ENCODE peak calls at places on chromosomes 4 and X, in nine cellular contexts. E is tibial artery; H is ovary; X is SK-N-SH; W is CD8-positive, alpha-beta T cell; D is CD4-positive, CD25-positive, alpha-beta regulatory T cell; T is effector memory CD4-positive, alpha-beta T cell; V is naive thymus-derived CD4-positive, alpha-beta T cell; A is sigmoid colon. Y is an unnamed sample.
A peak's percentile ranks its signal among the peaks of the same experiment; 100 is the strongest.

GRCh38 chrX:16797358-16797757 is 11.1 kb downstream of the TXLNG start:
- DNase-seq in X (no peak), A (peak; percentile 82), D (no peak), V (no peak), H (no peak), E (peak; percentile 32), W (no peak), T (no peak), Y (no peak)

GRCh38 chr4:120557372-120557771 is 365.2 kb downstream of the PRDM5 start:
- DNase-seq in D (no peak), T (no peak), H (no peak), A (no peak), X (no peak), E (no peak), V (no peak), W (no peak), Y (no peak)

GRCh38 chr4:99723555-99724450 is 66.2 kb upstream of the C4orf54 start:
- DNase-seq in A (peak; percentile 88), V (no peak), E (peak; percentile 29), T (no peak), D (no peak), W (no peak), H (peak; percentile 50), X (peak; percentile 4), Y (no peak)

GRCh38 chr4:80500593-80500992 is 165.1 kb downstream of the CFAP299 start:
- DNase-seq in T (no peak), D (peak; percentile 75), A (no peak), E (no peak), X (no peak), H (no peak), V (no peak), W (no peak), Y (no peak)

GRCh38 chr4:24067781-24068193 is 177.9 kb upstream of the PPARGC1A start:
- DNase-seq in E (no peak), H (no peak), W (no peak), X (no peak), D (no peak), T (no peak), V (no peak), A (no peak), Y (no peak)

GRCh38 chr4:35539404-35540055 is 704.8 kb downstream of the ARAP2 start:
- DNase-seq in E (no peak), X (no peak), V (no peak), T (no peak), H (no peak), D (no peak), W (no peak), A (no peak), Y (no peak)

GRCh38 chr4:159103406-159104131 is 690 bp downstream of the RAPGEF2 start:
- DNase-seq in X (peak; percentile 82), T (peak; percentile 17), D (peak; percentile 49), V (peak; percentile 43), E (peak; percentile 33), A (peak; percentile 75), W (peak; percentile 15), H (peak; percentile 46), Y (no peak)

GRCh38 chrX:12970691-12971202 is 4.2 kb upstream of the TMSB4X start:
- DNase-seq in E (peak; percentile 29), W (no peak), X (no peak), A (no peak), H (peak; percentile 42), D (peak; percentile 73), V (no peak), T (peak; percentile 52), Y (no peak)

GRCh38 chr4:189840356-189840755 is 100.3 kb upstream of the FRG1 start:
- DNase-seq in H (no peak), X (no peak), T (no peak), W (no peak), E (no peak), V (no peak), A (no peak), D (no peak), Y (no peak)

GRCh38 chr4:25001499-25001898 is 29.2 kb downstream of the LGI2 start:
- DNase-seq in D (no peak), X (no peak), H (no peak), E (no peak), V (no peak), T (no peak), W (no peak), A (no peak), Y (no peak)

GRCh38 chr4:1249731-1250526 is 999 bp upstream of the CTBP1 start:
- DNase-seq in A (peak; percentile 82), E (peak; percentile 26), H (peak; percentile 67), D (no peak), V (no peak), T (peak; percentile 40), X (peak; percentile 13), W (no peak), Y (no peak)

GRCh38 chr4:1251773-1252066 is 2.8 kb upstream of the CTBP1 start:
- DNase-seq in W (no peak), D (no peak), V (no peak), H (no peak), A (no peak), E (no peak), T (no peak), X (no peak), Y (no peak)

GRCh38 chr4:1249148-1249730 is 309 bp upstream of the CTBP1 start:
- DNase-seq in H (peak; percentile 87), V (peak; percentile 90), E (peak; percentile 80), A (peak; percentile 93), X (peak; percentile 95), T (peak; percentile 73), D (peak; percentile 88), W (peak; percentile 74), Y (peak; percentile 68)

GRCh38 chr4:1250921-1251772 is 2.2 kb upstream of the CTBP1 start:
- DNase-seq in H (peak; percentile 15), D (no peak), V (no peak), X (no peak), W (no peak), T (no peak), E (no peak), A (no peak), Y (no peak)

DNA sequence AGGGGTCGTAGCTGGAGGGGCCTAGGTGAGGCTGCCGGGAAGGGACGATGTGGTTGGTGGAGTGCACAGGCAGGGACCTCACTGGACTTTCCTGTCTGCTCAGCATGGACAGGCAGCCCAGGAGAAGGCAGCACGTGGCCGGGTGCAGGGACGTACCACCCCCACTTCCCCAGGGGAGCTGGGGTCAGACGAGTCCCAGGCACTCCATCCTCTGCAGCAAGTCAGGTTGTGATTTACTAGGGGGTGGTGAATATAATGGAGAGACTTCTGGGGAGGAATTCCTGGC is 1.5 kb upstream of the CTBP1 start:
- DNase-seq in X (peak; percentile 8), A (no peak), W (no peak), D (no peak), H (no peak), T (no peak), V (no peak), E (no peak), Y (no peak)
- H3K9me3 ChIP-seq in X (peaks cover 3% of the 10 kb centered on the region), A (no peaks in the 10 kb centered on the region), W (no peaks in the 10 kb centered on the region), D (no peaks in the 10 kb centered on the region), H (no peaks in the 10 kb centered on the region), T (no peaks in the 10 kb centered on the region), V (no peaks in the 10 kb centered on the region), E (no peaks in the 10 kb centered on the region), Y (peaks cover 7% of the 10 kb centered on the region)

GRCh38 chrX:79556750-79557149 is 189.6 kb upstream of the ITM2A start:
- DNase-seq in E (no peak), H (no peak), W (no peak), D (no peak), T (no peak), A (no peak), X (no peak), V (no peak), Y (no peak)
- H3K4me3 ChIP-seq in E (no peak overlapping the region), H (no peak overlapping the region), W (no peak overlapping the region), D (no peak overlapping the region), T (no peak overlapping the region), A (no peak overlapping the region), X (no peak overlapping the region), V (no peak overlapping the region), Y (no peak overlapping the region)

GRCh38 chrX:130902783-130903613 is at the start of gene ENOX2:
- DNase-seq in T (peak; percentile 69), D (peak; percentile 87), E (peak; percentile 94), H (peak; percentile 91), X (peak; percentile 81), W (peak; percentile 58), A (peak; percentile 97), V (peak; percentile 51), Y (peak; percentile 99)

GRCh38 chrX:130906776-130907175 is 3.8 kb upstream of the ENOX2 start:
- DNase-seq in A (no peak), W (no peak), H (no peak), T (no peak), V (no peak), X (no peak), E (no peak), D (no peak), Y (no peak)

GRCh38 chrX:130896816-130897508 is 6.0 kb downstream of the ENOX2 start:
- DNase-seq in H (no peak), W (no peak), X (no peak), E (no peak), V (no peak), A (no peak), T (no peak), D (no peak), Y (peak; percentile 57)

GRCh38 chrX:130902446-130902782 is 595 bp downstream of the ENOX2 start:
- DNase-seq in X (no peak), D (no peak), V (no peak), W (no peak), H (no peak), A (no peak), E (no peak), T (no peak), Y (no peak)
- H3K9me3 ChIP-seq in X (no peaks in the 10 kb centered on the region), D (no peaks in the 10 kb centered on the region), V (no peaks in the 10 kb centered on the region), W (no peaks in the 10 kb centered on the region), H (no peaks in the 10 kb centered on the region), A (no peaks in the 10 kb centered on the region), E (no peaks in the 10 kb centered on the region), T (no peaks in the 10 kb centered on the region), Y (no peaks in the 10 kb centered on the region)

GRCh38 chr4:8641931-8642650 is 49.5 kb downstream of the CPZ start:
- DNase-seq in D (no peak), X (no peak), V (no peak), T (no peak), H (no peak), E (no peak), A (peak; percentile 55), W (no peak), Y (no peak)

GRCh38 chr4:8641256-8641655 is 48.7 kb downstream of the CPZ start:
- DNase-seq in T (no peak), H (no peak), E (no peak), V (no peak), D (no peak), W (no peak), A (peak; percentile 44), X (no peak), Y (no peak)

GRCh38 chr4:8639021-8639420 is 46.5 kb downstream of the CPZ start:
- DNase-seq in V (no peak), W (no peak), A (peak; percentile 53), D (no peak), H (no peak), T (no peak), E (no peak), X (no peak), Y (peak; percentile 3)

GRCh38 chr4:8639777-8640720 is 47.5 kb downstream of the CPZ start:
- DNase-seq in A (peak; percentile 61), D (no peak), H (no peak), E (no peak), W (no peak), V (no peak), T (no peak), X (no peak), Y (no peak)

DNA sequence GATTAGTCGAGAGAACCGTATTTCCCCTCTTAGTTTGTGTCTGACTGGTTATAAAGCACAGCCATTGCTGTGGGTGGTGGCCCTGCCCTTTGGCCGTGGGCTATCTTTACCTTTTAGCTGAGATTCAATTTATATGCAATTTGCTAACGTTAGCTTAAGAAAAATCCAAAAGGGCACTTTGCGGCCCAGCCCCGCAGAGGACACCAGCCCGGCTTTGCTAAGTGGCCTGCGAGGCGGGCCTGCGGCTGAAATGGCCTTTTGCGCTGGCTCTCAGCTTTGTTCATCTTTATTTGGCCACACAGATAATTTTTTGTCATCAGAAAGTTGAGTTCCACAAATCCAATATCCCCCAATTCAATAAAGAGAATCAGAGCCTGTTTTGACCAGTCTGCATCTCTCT is 48.3 kb downstream of the CPZ start:
- DNase-seq in D (no peak), A (no peak), H (no peak), W (no peak), X (no peak), T (no peak), E (no peak), V (no peak), Y (no peak)
- H3K4me3 ChIP-seq in D (no peak overlapping the region), A (no peak overlapping the region), H (no peak overlapping the region), W (no peak overlapping the region), X (no peak overlapping the region), T (no peak overlapping the region), E (no peak overlapping the region), V (no peak overlapping the region), Y (no peak overlapping the region)

Y was measured in HAP-1.